ENCODE peak calls at places on chromosomes 1 and 21, in eight cellular contexts. One of them, this sample, is unnamed. For H3K9me3, the result is how much of the 10 kb centered on the place peaks cover.

GRCh38 chr1:29284286-29284960 is 48.1 kb downstream of the PTPRU start:
- DNase-seq in H1: no peak
- DNase-seq in suprapubic skin: no peak
- DNase-seq in transverse colon: no peak
- DNase-seq in ovary: no peak
- DNase-seq in A549: no peak
- DNase-seq in upper lobe of left lung: no peak
- DNase-seq in stomach: no peak
- DNase-seq in this sample: no peak

GRCh38 chr1:42456754-42457089 is 379 bp downstream of the PPCS start:
- DNase-seq in A549: peak
- DNase-seq in stomach: peak
- DNase-seq in suprapubic skin: peak
- DNase-seq in transverse colon: peak
- DNase-seq in upper lobe of left lung: peak
- DNase-seq in ovary: no peak
- DNase-seq in H1: no peak
- DNase-seq in this sample: peak

GRCh38 chr1:60563777-60564176 is 490.2 kb upstream of the C1orf87 start:
- DNase-seq in ovary: no peak
- DNase-seq in stomach: no peak
- DNase-seq in transverse colon: no peak
- DNase-seq in H1: no peak
- DNase-seq in suprapubic skin: no peak
- DNase-seq in upper lobe of left lung: no peak
- DNase-seq in A549: no peak
- DNase-seq in this sample: no peak

GRCh38 chr1:215599418-215599817 is 32.3 kb downstream of the KCTD3 start:
- DNase-seq in A549: no peak
- DNase-seq in upper lobe of left lung: no peak
- DNase-seq in stomach: no peak
- DNase-seq in H1: no peak
- DNase-seq in ovary: no peak
- DNase-seq in suprapubic skin: no peak
- DNase-seq in transverse colon: no peak
- DNase-seq in this sample: no peak

GRCh38 chr21:42400525-42400924 is 3.2 kb upstream of the UBASH3A start:
- DNase-seq in upper lobe of left lung: no peak
- DNase-seq in A549: no peak
- DNase-seq in transverse colon: no peak
- DNase-seq in stomach: no peak
- DNase-seq in ovary: no peak
- DNase-seq in suprapubic skin: no peak
- DNase-seq in H1: no peak
- DNase-seq in this sample: no peak

GRCh38 chr21:42350899-42351543 is at the start of gene TFF2:
- DNase-seq in A549: no peak
- DNase-seq in transverse colon: no peak
- DNase-seq in ovary: no peak
- DNase-seq in H1: peak
- DNase-seq in upper lobe of left lung: no peak
- DNase-seq in stomach: peak
- DNase-seq in suprapubic skin: peak
- DNase-seq in this sample: no peak

GRCh38 chr1:151196292-151196800 is 2.0 kb upstream of the PIP5K1A start:
- DNase-seq in H1: no peak
- DNase-seq in ovary: peak
- DNase-seq in upper lobe of left lung: peak
- DNase-seq in A549: peak
- DNase-seq in transverse colon: peak
- DNase-seq in suprapubic skin: no peak
- DNase-seq in stomach: peak
- DNase-seq in this sample: peak

GRCh38 chr1:162011337-162012012 is 12.2 kb downstream of the OLFML2B start:
- DNase-seq in transverse colon: no peak
- DNase-seq in A549: no peak
- DNase-seq in H1: no peak
- DNase-seq in upper lobe of left lung: peak
- DNase-seq in stomach: no peak
- DNase-seq in ovary: no peak
- DNase-seq in suprapubic skin: no peak
- DNase-seq in this sample: no peak

GRCh38 chr1:234833646-234834045 is 223.7 kb upstream of the IRF2BP2 start:
- DNase-seq in upper lobe of left lung: no peak
- DNase-seq in suprapubic skin: no peak
- DNase-seq in H1: no peak
- DNase-seq in ovary: no peak
- DNase-seq in A549: no peak
- DNase-seq in transverse colon: no peak
- DNase-seq in stomach: no peak
- DNase-seq in this sample: no peak

DNA sequence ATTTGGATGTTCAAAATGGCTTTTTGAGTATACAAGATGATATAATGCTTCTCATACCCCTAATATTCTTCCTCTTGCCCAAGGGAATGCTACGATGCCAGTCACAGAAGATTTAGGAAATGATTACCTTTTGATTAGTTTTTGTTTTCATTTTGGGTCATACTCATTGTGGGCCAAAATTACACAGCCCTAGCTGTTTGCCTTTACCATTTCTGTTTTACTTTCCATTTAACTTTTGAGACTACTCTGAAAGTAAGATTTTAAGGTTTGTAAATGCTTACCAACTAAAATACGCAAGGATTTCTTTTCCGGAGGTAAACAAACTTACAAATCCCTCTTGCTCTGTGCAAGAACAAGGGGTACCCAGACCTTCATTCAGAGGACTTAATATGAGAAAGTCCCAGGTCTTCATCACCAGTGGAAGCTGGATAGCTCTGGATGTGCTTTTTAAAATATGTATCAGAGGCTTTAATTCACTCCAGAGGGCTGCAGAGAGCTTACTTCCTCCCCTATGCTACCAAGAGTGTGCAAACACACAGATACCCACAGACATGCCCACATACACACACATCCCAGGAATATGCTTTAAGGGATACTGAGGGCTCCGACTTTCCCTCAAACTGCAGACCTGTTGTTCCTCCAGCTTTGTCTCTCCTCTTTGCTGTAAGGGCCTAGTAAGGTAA is 631.4 kb downstream of the SMYD3 start:
- DNase-seq in upper lobe of left lung: no peak
- DNase-seq in A549: no peak
- DNase-seq in H1: no peak
- DNase-seq in transverse colon: no peak
- DNase-seq in stomach: no peak
- DNase-seq in suprapubic skin: no peak
- DNase-seq in ovary: no peak
- DNase-seq in this sample: no peak
- TF ChIP-seq EP300 in upper lobe of left lung: no peak
- TF ChIP-seq EP300 in A549: no peak
- TF ChIP-seq EP300 in H1: no peak
- TF ChIP-seq EP300 in transverse colon: no peak
- TF ChIP-seq EP300 in stomach: no peak
- TF ChIP-seq EP300 in suprapubic skin: no peak
- TF ChIP-seq EP300 in ovary: no peak
- TF ChIP-seq EP300 in this sample: no peak

GRCh38 chr21:7947422-7947821 is 2574.0 kb upstream of the TPTE start:
- DNase-seq in A549: no peak
- DNase-seq in transverse colon: no peak
- DNase-seq in suprapubic skin: no peak
- DNase-seq in upper lobe of left lung: no peak
- DNase-seq in ovary: no peak
- DNase-seq in H1: no peak
- DNase-seq in stomach: no peak
- DNase-seq in this sample: no peak
- H3K9me3 ChIP-seq in A549: under half
- H3K9me3 ChIP-seq in transverse colon: half or more
- H3K9me3 ChIP-seq in suprapubic skin: half or more
- H3K9me3 ChIP-seq in upper lobe of left lung: half or more
- H3K9me3 ChIP-seq in ovary: under half
- H3K9me3 ChIP-seq in H1: half or more
- H3K9me3 ChIP-seq in stomach: under half
- H3K9me3 ChIP-seq in this sample: half or more

GRCh38 chr1:9717193-9718005 is 65.9 kb downstream of the PIK3CD start:
- DNase-seq in suprapubic skin: no peak
- DNase-seq in ovary: peak
- DNase-seq in H1: no peak
- DNase-seq in upper lobe of left lung: peak
- DNase-seq in transverse colon: peak
- DNase-seq in A549: no peak
- DNase-seq in stomach: peak
- DNase-seq in this sample: peak
- TF ChIP-seq CTCF in suprapubic skin: no peak
- TF ChIP-seq CTCF in ovary: no peak
- TF ChIP-seq CTCF in H1: peak
- TF ChIP-seq CTCF in upper lobe of left lung: no peak
- TF ChIP-seq CTCF in transverse colon: no peak
- TF ChIP-seq CTCF in A549: no peak
- TF ChIP-seq CTCF in stomach: no peak
- TF ChIP-seq CTCF in this sample: no peak

DNA sequence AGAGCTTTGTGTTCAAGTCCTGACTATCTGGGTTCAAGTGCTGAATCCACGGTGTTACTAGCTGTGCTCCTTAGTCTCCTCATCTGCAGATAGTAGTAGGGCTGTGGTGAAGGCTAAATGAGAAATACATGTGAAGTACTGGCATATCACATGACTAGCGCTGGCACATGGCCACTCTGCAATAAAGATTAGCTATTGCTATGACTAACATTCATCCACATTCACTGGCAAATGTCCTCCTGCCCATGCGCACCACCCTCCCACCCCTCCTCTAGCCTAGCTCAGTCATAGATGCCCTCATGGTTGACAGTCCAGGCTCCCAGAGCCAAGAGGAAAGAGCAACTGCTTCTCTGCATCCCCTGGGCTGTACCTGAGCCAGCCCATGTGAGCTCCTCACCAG is 8.5 kb upstream of the COL8A2 start:
- DNase-seq in ovary: peak
- DNase-seq in H1: no peak
- DNase-seq in stomach: peak
- DNase-seq in transverse colon: peak
- DNase-seq in upper lobe of left lung: no peak
- DNase-seq in suprapubic skin: no peak
- DNase-seq in A549: peak
- DNase-seq in this sample: no peak
- TF ChIP-seq EP300 in ovary: no peak
- TF ChIP-seq EP300 in H1: no peak
- TF ChIP-seq EP300 in stomach: no peak
- TF ChIP-seq EP300 in transverse colon: no peak
- TF ChIP-seq EP300 in upper lobe of left lung: no peak
- TF ChIP-seq EP300 in suprapubic skin: no peak
- TF ChIP-seq EP300 in A549: no peak
- TF ChIP-seq EP300 in this sample: no peak

GRCh38 chr21:38219049-38219628 is 37.7 kb upstream of the KCNJ15 start:
- DNase-seq in ovary: peak
- DNase-seq in suprapubic skin: peak
- DNase-seq in A549: peak
- DNase-seq in H1: peak
- DNase-seq in transverse colon: peak
- DNase-seq in stomach: peak
- DNase-seq in upper lobe of left lung: peak
- DNase-seq in this sample: peak

GRCh38 chr21:38223893-38224540 is 32.8 kb upstream of the KCNJ15 start:
- DNase-seq in H1: peak
- DNase-seq in A549: no peak
- DNase-seq in ovary: no peak
- DNase-seq in suprapubic skin: no peak
- DNase-seq in transverse colon: no peak
- DNase-seq in upper lobe of left lung: no peak
- DNase-seq in stomach: no peak
- DNase-seq in this sample: no peak

GRCh38 chr21:38227401-38227800 is 29.4 kb upstream of the KCNJ15 start:
- DNase-seq in H1: no peak
- DNase-seq in stomach: no peak
- DNase-seq in ovary: no peak
- DNase-seq in transverse colon: no peak
- DNase-seq in A549: no peak
- DNase-seq in upper lobe of left lung: no peak
- DNase-seq in suprapubic skin: no peak
- DNase-seq in this sample: no peak

GRCh38 chr21:38220270-38220737 is 36.5 kb upstream of the KCNJ15 start:
- DNase-seq in transverse colon: no peak
- DNase-seq in A549: no peak
- DNase-seq in suprapubic skin: no peak
- DNase-seq in ovary: no peak
- DNase-seq in H1: no peak
- DNase-seq in upper lobe of left lung: no peak
- DNase-seq in stomach: peak
- DNase-seq in this sample: no peak

DNA sequence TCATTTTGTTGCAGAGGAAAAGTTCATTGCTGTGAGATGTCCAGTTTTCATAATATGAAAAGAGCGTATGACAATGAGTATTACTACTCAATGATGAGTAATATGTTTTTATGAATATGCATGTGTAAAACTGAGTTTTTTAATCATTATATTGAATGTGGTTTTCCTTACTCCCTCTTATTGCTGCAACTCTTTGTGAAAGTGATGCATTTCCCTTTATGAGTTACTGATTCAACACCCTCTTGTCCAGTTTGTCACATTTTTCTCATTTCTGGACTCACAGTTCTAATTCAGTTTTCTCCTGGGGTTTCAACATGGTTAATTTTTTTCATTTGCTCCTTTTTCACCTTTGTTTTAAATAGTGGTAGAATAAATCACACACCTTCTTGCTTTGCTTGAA is 35.2 kb upstream of the KCNJ15 start:
- DNase-seq in transverse colon: no peak
- DNase-seq in upper lobe of left lung: no peak
- DNase-seq in stomach: no peak
- DNase-seq in H1: no peak
- DNase-seq in suprapubic skin: no peak
- DNase-seq in ovary: no peak
- DNase-seq in A549: no peak
- DNase-seq in this sample: no peak
- H3K9me3 ChIP-seq in transverse colon: under half
- H3K9me3 ChIP-seq in upper lobe of left lung: under half
- H3K9me3 ChIP-seq in stomach: half or more
- H3K9me3 ChIP-seq in H1: half or more
- H3K9me3 ChIP-seq in suprapubic skin: under half
- H3K9me3 ChIP-seq in ovary: under half
- H3K9me3 ChIP-seq in A549: half or more
- H3K9me3 ChIP-seq in this sample: under half

DNA sequence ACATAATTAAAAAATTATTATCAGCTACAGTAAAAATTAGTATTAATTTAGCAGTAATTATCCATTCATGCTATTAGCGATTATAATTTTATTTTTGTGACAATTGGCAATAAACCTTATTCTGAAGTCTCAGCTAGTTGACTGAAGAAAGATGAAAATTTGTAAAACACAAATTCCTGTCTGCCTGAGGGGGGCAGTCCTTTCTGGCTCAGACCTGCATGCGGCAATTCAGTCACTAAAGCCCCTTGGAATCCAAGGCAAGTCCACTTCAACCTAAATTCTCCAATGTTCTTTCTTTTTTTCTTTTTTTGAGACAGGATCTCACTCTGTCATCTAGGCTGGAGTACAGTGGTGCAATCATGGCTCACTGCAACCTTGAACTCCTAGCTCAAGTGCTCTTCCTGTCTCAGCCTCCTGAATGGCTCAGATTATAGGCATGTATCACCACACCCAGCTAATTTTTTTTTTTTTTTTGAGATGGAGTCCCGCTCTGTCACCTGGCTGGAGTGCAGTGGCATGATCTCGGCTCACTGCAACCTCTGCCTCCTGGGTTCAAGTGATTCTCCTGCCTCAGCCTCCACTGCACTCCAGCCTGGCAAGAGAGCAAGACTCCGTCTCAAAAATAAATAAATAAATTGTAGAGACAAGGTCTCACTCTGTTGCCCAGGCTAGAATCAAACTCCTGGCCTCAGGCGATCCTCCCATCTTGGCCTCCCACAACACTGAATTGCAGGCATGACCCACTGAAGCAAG is 24.1 kb upstream of the ITPKB start:
- DNase-seq in H1: no peak
- DNase-seq in stomach: no peak
- DNase-seq in ovary: no peak
- DNase-seq in A549: no peak
- DNase-seq in transverse colon: no peak
- DNase-seq in upper lobe of left lung: no peak
- DNase-seq in suprapubic skin: no peak
- DNase-seq in this sample: no peak
- TF ChIP-seq CTCF in H1: no peak
- TF ChIP-seq CTCF in stomach: no peak
- TF ChIP-seq CTCF in ovary: no peak
- TF ChIP-seq CTCF in A549: no peak
- TF ChIP-seq CTCF in transverse colon: no peak
- TF ChIP-seq CTCF in upper lobe of left lung: no peak
- TF ChIP-seq CTCF in suprapubic skin: no peak
- TF ChIP-seq CTCF in this sample: no peak

This sample was measured in tibial nerve.